ENCODE peak calls at places on chromosomes 13 and 19, in ten cellular contexts. S is transverse colon, G is adrenal gland, M is body of pancreas, E is prostate gland, H is A549, T is ovary, K is IMR-90, Y is esophagus squamous epithelium, V is H1. Z is an unnamed sample.

GRCh38 chr13:28488376-28489005 is 6.4 kb downstream of the FLT1 start:
- DNase-seq in S (no peak), G (no peak), M (no peak), E (no peak), H (no peak), T (no peak), K (no peak), Y (no peak), V (no peak), Z (no peak)

GRCh38 chr19:57241181-57241580 is 749 bp downstream of the ZNF805 start:
- DNase-seq in S (no peak), G (no peak), M (no peak), E (no peak), H (peak), T (no peak), K (peak), Y (no peak), V (no peak), Z (no peak)

GRCh38 chr13:76993021-76993420 is 1.1 kb downstream of the CLN5 start:
- DNase-seq in S (no peak), G (no peak), M (no peak), E (no peak), H (no peak), T (no peak), K (peak), Y (no peak), V (no peak), Z (no peak)

GRCh38 chr19:2648528-2648937 is 54.0 kb downstream of the GNG7 start:
- DNase-seq in S (peak), G (peak), M (peak), E (peak), H (peak), T (peak), K (peak), Y (no peak), V (peak), Z (peak)

GRCh38 chr13:26656919-26657318 is 99.4 kb downstream of the WASF3 start:
- DNase-seq in S (no peak), G (peak), M (no peak), E (no peak), H (no peak), T (no peak), K (peak), Y (no peak), V (no peak), Z (no peak)

GRCh38 chr19:4388171-4389063 is 11.9 kb downstream of the SH3GL1 start:
- DNase-seq in S (no peak), G (peak), M (no peak), E (peak), H (no peak), T (no peak), K (no peak), Y (no peak), V (no peak), Z (peak)

GRCh38 chr19:6753178-6754031 is 13.8 kb downstream of the SH2D3A start:
- DNase-seq in S (peak), G (peak), M (peak), E (no peak), H (peak), T (peak), K (peak), Y (peak), V (peak), Z (no peak)

GRCh38 chr19:29293736-29294342 is 80.9 kb upstream of the UQCRFS1 start:
- DNase-seq in S (no peak), G (no peak), M (no peak), E (no peak), H (no peak), T (no peak), K (no peak), Y (no peak), V (no peak), Z (no peak)

GRCh38 chr19:10797078-10797477 is 38.9 kb downstream of the TMED1 start:
- DNase-seq in S (no peak), G (no peak), M (no peak), E (no peak), H (no peak), T (no peak), K (no peak), Y (no peak), V (no peak), Z (no peak)

GRCh38 chr13:27972619-27972877 is 3.4 kb upstream of the CDX2 start:
- DNase-seq in S (no peak), G (no peak), M (no peak), E (no peak), H (no peak), T (no peak), K (no peak), Y (no peak), V (no peak), Z (no peak)

GRCh38 chr13:90299238-90299637 is 1048.2 kb upstream of the MIR17HG start:
- DNase-seq in S (no peak), G (no peak), M (no peak), E (no peak), H (no peak), T (no peak), K (no peak), Y (no peak), V (no peak), Z (no peak)

GRCh38 chr19:51359294-51359693 is 6.9 kb downstream of the ETFB start:
- DNase-seq in S (no peak), G (no peak), M (no peak), E (no peak), H (peak), T (no peak), K (peak), Y (no peak), V (no peak), Z (no peak)

GRCh38 chr13:109454167-109454917 is 332.0 kb downstream of the IRS2 start:
- DNase-seq in S (no peak), G (no peak), M (no peak), E (no peak), H (no peak), T (no peak), K (peak), Y (no peak), V (no peak), Z (no peak)

GRCh38 chr19:54281008-54281728 is at the start of gene LILRB2:
- DNase-seq in S (no peak), G (no peak), M (no peak), E (no peak), H (no peak), T (no peak), K (no peak), Y (no peak), V (no peak), Z (no peak)

GRCh38 chr19:16153582-16154336 is 10.3 kb downstream of the HSH2D start:
- DNase-seq in S (no peak), G (no peak), M (no peak), E (no peak), H (peak), T (no peak), K (no peak), Y (no peak), V (no peak), Z (no peak)

GRCh38 chr13:111046590-111047141 is 68.4 kb upstream of the ARHGEF7 start:
- DNase-seq in S (no peak), G (no peak), M (no peak), E (no peak), H (no peak), T (no peak), K (peak), Y (no peak), V (no peak), Z (no peak)

GRCh38 chr19:29367701-29368306 is 154.9 kb upstream of the UQCRFS1 start:
- DNase-seq in S (no peak), G (no peak), M (no peak), E (no peak), H (no peak), T (no peak), K (no peak), Y (no peak), V (no peak), Z (no peak)

GRCh38 chr19:58401825-58402433 is 6.5 kb downstream of the RNF225 start:
- DNase-seq in S (no peak), G (no peak), M (no peak), E (no peak), H (no peak), T (no peak), K (no peak), Y (no peak), V (no peak), Z (no peak)

GRCh38 chr19:6611441-6611852 is 20.5 kb upstream of the CD70 start:
- DNase-seq in S (no peak), G (no peak), M (no peak), E (no peak), H (no peak), T (no peak), K (no peak), Y (no peak), V (no peak), Z (no peak)

GRCh38 chr19:36686365-36687213 is 823 bp upstream of the ZNF567 start:
- DNase-seq in S (peak), G (peak), M (peak), E (peak), H (no peak), T (peak), K (peak), Y (no peak), V (no peak), Z (no peak)

GRCh38 chr19:15672580-15673175 is at the start of gene CYP4F12:
- DNase-seq in S (peak), G (peak), M (peak), E (peak), H (peak), T (peak), K (no peak), Y (peak), V (no peak), Z (peak)

GRCh38 chr19:35157431-35157830 is 2.9 kb downstream of the FXYD5 start:
- DNase-seq in S (no peak), G (no peak), M (no peak), E (no peak), H (no peak), T (no peak), K (no peak), Y (no peak), V (no peak), Z (no peak)

GRCh38 chr19:35154535-35155406 is at the start of gene FXYD5:
- DNase-seq in S (peak), G (peak), M (peak), E (no peak), H (peak), T (no peak), K (peak), Y (no peak), V (no peak), Z (no peak)

GRCh38 chr19:35156673-35157014 is 2.1 kb downstream of the FXYD5 start:
- DNase-seq in S (no peak), G (no peak), M (no peak), E (no peak), H (no peak), T (no peak), K (no peak), Y (no peak), V (no peak), Z (no peak)

GRCh38 chr19:35155441-35155840 is 906 bp downstream of the FXYD5 start:
- DNase-seq in S (no peak), G (no peak), M (no peak), E (no peak), H (no peak), T (no peak), K (no peak), Y (no peak), V (no peak), Z (no peak)

DNA sequence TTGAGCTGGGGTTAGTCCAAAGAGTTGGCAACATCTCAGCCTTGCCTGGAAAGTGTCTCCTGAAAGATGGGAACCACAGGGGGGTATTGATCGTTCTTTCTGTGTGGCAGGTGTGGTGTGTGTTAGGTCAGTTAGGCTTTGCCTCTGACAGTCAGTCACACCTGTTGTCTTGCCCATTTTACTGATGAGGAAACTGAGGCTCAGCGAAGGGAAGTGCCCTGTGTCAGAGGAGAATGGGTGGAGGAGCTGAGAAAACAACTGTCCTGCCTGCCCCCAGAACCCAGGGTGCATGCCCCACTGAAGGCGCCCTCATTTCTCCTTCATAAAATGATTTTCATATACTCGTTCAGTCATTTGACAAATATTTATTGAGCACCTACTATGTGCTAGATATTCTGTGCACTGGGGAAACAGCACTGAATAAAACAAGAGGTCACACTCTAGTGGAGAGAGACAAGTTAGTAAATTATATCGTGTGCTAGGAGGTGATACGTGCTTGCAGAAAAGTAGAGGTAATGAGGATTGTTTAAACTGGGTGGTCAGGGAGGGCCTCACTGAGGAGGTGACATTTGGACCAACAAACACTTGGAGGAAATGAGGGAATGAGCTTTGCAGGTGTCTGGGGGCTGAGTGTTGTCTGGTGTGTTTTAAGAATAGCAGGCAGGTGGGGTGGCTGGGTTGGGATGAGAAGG is 1.6 kb downstream of the FXYD5 start:
- DNase-seq in S (no peak), G (no peak), M (no peak), E (no peak), H (no peak), T (no peak), K (no peak), Y (no peak), V (no peak), Z (no peak)
- H3K4me3 ChIP-seq in S (no peak), G (no peak), M (no peak), E (no peak), H (no peak), T (no peak), K (no peak), Y (peak), V (peak), Z (peak)

GRCh38 chr19:49107625-49108459 is 6.3 kb upstream of the LIN7B start:
- DNase-seq in S (no peak), G (no peak), M (no peak), E (no peak), H (no peak), T (no peak), K (no peak), Y (no peak), V (no peak), Z (no peak)
- TF ChIP-seq POLR2A in S (no peak), G (no peak), M (no peak), E (no peak), H (no peak), T (no peak), K (no peak), Y (no peak), V (no peak), Z (no peak)

GRCh38 chr19:52369463-52370340 is at the start of gene ZNF880:
- DNase-seq in S (peak), G (peak), M (peak), E (peak), H (peak), T (peak), K (peak), Y (peak), V (peak), Z (peak)
- TF ChIP-seq CTCF in S (no peak), G (peak), M (peak), E (no peak), H (no peak), T (no peak), K (no peak), Y (no peak), V (no peak), Z (peak)

DNA sequence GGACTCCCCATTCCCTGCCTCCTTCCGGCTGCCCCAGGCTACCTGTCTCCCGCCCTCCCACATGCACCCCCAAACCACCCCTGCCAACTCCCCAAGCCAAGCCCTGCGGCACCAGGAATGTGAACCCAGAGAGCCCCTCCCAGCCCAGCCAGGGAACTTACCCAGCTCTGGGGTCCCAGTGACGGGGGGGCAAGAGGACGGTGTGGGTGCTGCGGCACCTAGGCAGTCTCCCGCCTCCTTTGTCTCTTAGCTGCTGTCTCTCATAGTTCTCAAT is 558 bp downstream of the PLEKHA4 start:
- DNase-seq in S (no peak), G (no peak), M (no peak), E (no peak), H (no peak), T (peak), K (no peak), Y (no peak), V (no peak), Z (no peak)
- H3K4me3 ChIP-seq in S (peak), G (no peak), M (no peak), E (peak), H (no peak), T (peak), K (peak), Y (peak), V (peak), Z (peak)

DNA sequence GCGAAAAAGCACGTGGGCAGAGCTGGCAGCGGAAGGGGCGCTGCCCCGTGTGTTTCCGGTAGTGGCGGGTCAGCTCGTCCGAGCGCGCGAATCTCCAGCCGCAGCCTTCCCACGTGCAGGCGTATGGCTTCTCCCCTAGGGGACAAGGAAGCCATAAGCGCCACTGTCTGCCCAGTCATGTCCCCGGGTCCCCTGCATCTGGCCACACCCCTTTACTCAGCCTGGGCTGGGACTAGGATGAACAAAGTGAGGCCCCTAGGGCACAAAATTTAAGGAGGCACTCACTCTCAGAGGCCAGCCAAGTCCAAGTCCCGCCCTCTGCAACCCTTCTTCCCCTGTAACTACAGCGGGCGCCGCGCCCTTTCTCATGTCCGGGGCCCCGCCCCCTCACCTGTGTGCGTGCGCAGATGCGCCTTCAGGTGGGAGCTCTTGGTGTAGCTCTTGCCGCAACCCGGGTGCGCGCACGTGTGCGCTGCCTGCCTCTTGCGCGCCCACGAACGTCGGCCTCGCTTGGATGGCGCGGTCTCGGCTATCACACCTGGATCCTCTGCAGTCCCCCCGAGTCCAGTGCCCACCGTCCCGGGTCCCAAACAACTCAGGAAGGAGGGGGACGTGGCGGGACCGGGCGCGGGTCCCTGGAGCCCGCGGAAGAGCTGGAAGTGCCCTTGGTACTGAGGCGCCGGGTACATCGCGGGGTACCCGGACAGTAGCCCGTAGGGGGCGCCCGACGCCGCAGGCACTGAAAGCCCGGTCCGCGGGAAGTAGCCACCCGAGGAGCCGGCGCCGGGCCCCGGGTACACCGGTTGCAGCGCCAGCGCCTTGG is 1.9 kb downstream of the KLF1 start:
- DNase-seq in S (peak), G (peak), M (peak), E (peak), H (peak), T (no peak), K (peak), Y (peak), V (peak), Z (peak)
- TF ChIP-seq POLR2A in S (no peak), G (no peak), M (peak), E (no peak), H (no peak), T (no peak), K (no peak), Y (no peak), V (no peak), Z (no peak)